ENCODE peak calls at places on chromosomes 5 and 9, in seven cellular contexts. One of them, this sample, is unnamed.

GRCh38 chr9:2087500-2088313 is 72.6 kb downstream of the SMARCA2 start:
- DNase-seq in right lobe of liver: no peak
- DNase-seq in endothelial cell of umbilical vein: peak; percentile 32
- DNase-seq in RCC 7860: peak; percentile 32
- DNase-seq in fibroblast of mammary gland: peak; percentile 71
- DNase-seq in T-helper 9 cell: no peak
- DNase-seq in cardiac muscle cell: peak; percentile 36
- DNase-seq in this sample: no peak

GRCh38 chr9:91949293-91949945 is 609 bp downstream of the ROR2 start:
- DNase-seq in endothelial cell of umbilical vein: no peak
- DNase-seq in cardiac muscle cell: peak; percentile 66
- DNase-seq in RCC 7860: no peak
- DNase-seq in right lobe of liver: no peak
- DNase-seq in T-helper 9 cell: no peak
- DNase-seq in fibroblast of mammary gland: no peak
- DNase-seq in this sample: no peak

GRCh38 chr5:133741396-133741795 is 129.1 kb upstream of the FSTL4 start:
- DNase-seq in cardiac muscle cell: no peak
- DNase-seq in fibroblast of mammary gland: no peak
- DNase-seq in endothelial cell of umbilical vein: no peak
- DNase-seq in right lobe of liver: no peak
- DNase-seq in T-helper 9 cell: no peak
- DNase-seq in RCC 7860: no peak
- DNase-seq in this sample: no peak

GRCh38 chr9:91166796-91167366 is 194.8 kb downstream of the AUH start:
- DNase-seq in cardiac muscle cell: no peak
- DNase-seq in fibroblast of mammary gland: no peak
- DNase-seq in endothelial cell of umbilical vein: no peak
- DNase-seq in RCC 7860: no peak
- DNase-seq in T-helper 9 cell: no peak
- DNase-seq in right lobe of liver: no peak
- DNase-seq in this sample: no peak

GRCh38 chr5:34923694-34924461 is 5.5 kb upstream of the DNAJC21 start:
- DNase-seq in right lobe of liver: no peak
- DNase-seq in endothelial cell of umbilical vein: peak; percentile 85
- DNase-seq in fibroblast of mammary gland: peak; percentile 91
- DNase-seq in T-helper 9 cell: no peak
- DNase-seq in cardiac muscle cell: no peak
- DNase-seq in RCC 7860: peak; percentile 92
- DNase-seq in this sample: no peak

GRCh38 chr9:124468061-124468740 is 17.9 kb downstream of the ADGRD2 start:
- DNase-seq in cardiac muscle cell: no peak
- DNase-seq in RCC 7860: no peak
- DNase-seq in fibroblast of mammary gland: no peak
- DNase-seq in endothelial cell of umbilical vein: no peak
- DNase-seq in T-helper 9 cell: no peak
- DNase-seq in right lobe of liver: no peak
- DNase-seq in this sample: no peak

GRCh38 chr5:73374520-73375235 is 73.9 kb downstream of the FOXD1 start:
- DNase-seq in fibroblast of mammary gland: peak; percentile 73
- DNase-seq in RCC 7860: peak; percentile 85
- DNase-seq in cardiac muscle cell: no peak
- DNase-seq in endothelial cell of umbilical vein: no peak
- DNase-seq in right lobe of liver: no peak
- DNase-seq in T-helper 9 cell: no peak
- DNase-seq in this sample: no peak

GRCh38 chr5:42005561-42006153 is 80.6 kb downstream of the FBXO4 start:
- DNase-seq in endothelial cell of umbilical vein: peak; percentile 21
- DNase-seq in fibroblast of mammary gland: peak; percentile 37
- DNase-seq in T-helper 9 cell: no peak
- DNase-seq in right lobe of liver: no peak
- DNase-seq in cardiac muscle cell: peak; percentile 37
- DNase-seq in RCC 7860: peak; percentile 56
- DNase-seq in this sample: no peak

GRCh38 chr5:177035982-177036381 is 13.5 kb downstream of the ZNF346 start:
- DNase-seq in fibroblast of mammary gland: peak; percentile 22
- DNase-seq in RCC 7860: no peak
- DNase-seq in T-helper 9 cell: no peak
- DNase-seq in right lobe of liver: no peak
- DNase-seq in endothelial cell of umbilical vein: no peak
- DNase-seq in cardiac muscle cell: no peak
- DNase-seq in this sample: no peak

GRCh38 chr9:78674874-78675273 is 377.9 kb downstream of the PSAT1 start:
- DNase-seq in fibroblast of mammary gland: no peak
- DNase-seq in endothelial cell of umbilical vein: no peak
- DNase-seq in RCC 7860: no peak
- DNase-seq in T-helper 9 cell: no peak
- DNase-seq in right lobe of liver: no peak
- DNase-seq in cardiac muscle cell: no peak
- DNase-seq in this sample: no peak

GRCh38 chr5:16888694-16889124 is 47.4 kb downstream of the MYO10 start:
- DNase-seq in RCC 7860: peak; percentile 64
- DNase-seq in T-helper 9 cell: no peak
- DNase-seq in fibroblast of mammary gland: peak; percentile 71
- DNase-seq in endothelial cell of umbilical vein: peak; percentile 65
- DNase-seq in right lobe of liver: no peak
- DNase-seq in cardiac muscle cell: no peak
- DNase-seq in this sample: no peak